ENCODE peak calls at places on chromosomes 13 and 19, in six cellular contexts. X, Z, I, C, L and D are unnamed samples. For H3K4me1, the result is how much of the 10 kb centered on the place peaks cover.

GRCh38 chr13:32824671-32825070 is 191.6 kb upstream of the KL start:
- DNase-seq in X (no peak), Z (peak), I (no peak), C (peak), L (no peak), D (peak)

GRCh38 chr19:44803442-44804428 is 5.2 kb upstream of the BCAM start:
- DNase-seq in X (peak), Z (no peak), I (no peak), C (no peak), L (no peak), D (peak)

GRCh38 chr19:45376045-45376724 is 5.8 kb upstream of the ERCC2 start:
- DNase-seq in X (peak), Z (peak), I (no peak), C (peak), L (peak), D (peak)

GRCh38 chr19:4581381-4582111 is 22.1 kb upstream of the SEMA6B start:
- DNase-seq in X (no peak), Z (no peak), I (no peak), C (no peak), L (no peak), D (no peak)

GRCh38 chr13:22836475-22836874 is 344.3 kb upstream of the SGCG start:
- DNase-seq in X (no peak), Z (no peak), I (no peak), C (no peak), L (no peak), D (no peak)

GRCh38 chr13:60617863-60618733 is 221.1 kb downstream of the TDRD3 start:
- DNase-seq in X (no peak), Z (no peak), I (no peak), C (peak), L (no peak), D (no peak)

GRCh38 chr13:22092791-22093545 is 422.1 kb downstream of the FGF9 start:
- DNase-seq in X (no peak), Z (no peak), I (no peak), C (peak), L (no peak), D (no peak)

GRCh38 chr13:113585828-113586355 is 1.3 kb downstream of the TFDP1 start:
- DNase-seq in X (no peak), Z (no peak), I (peak), C (no peak), L (peak), D (no peak)

GRCh38 chr19:33804021-33804799 is 7.5 kb downstream of the KCTD15 start:
- DNase-seq in X (peak), Z (peak), I (peak), C (peak), L (peak), D (no peak)

GRCh38 chr13:23833733-23834611 is 55.2 kb downstream of the MIPEP start:
- DNase-seq in X (no peak), Z (no peak), I (no peak), C (no peak), L (no peak), D (peak)

GRCh38 chr13:30319703-30320102 is 12.4 kb upstream of the KATNAL1 start:
- DNase-seq in X (no peak), Z (no peak), I (no peak), C (no peak), L (no peak), D (no peak)

GRCh38 chr13:20489185-20489820 is 36.4 kb downstream of the CRYL1 start:
- DNase-seq in X (no peak), Z (no peak), I (peak), C (peak), L (no peak), D (peak)

GRCh38 chr19:28399187-28399586 is 813.8 kb downstream of the UQCRFS1 start:
- DNase-seq in X (no peak), Z (no peak), I (no peak), C (no peak), L (no peak), D (no peak)

GRCh38 chr19:33443638-33444195 is 70.2 kb downstream of the CEBPG start:
- DNase-seq in X (no peak), Z (no peak), I (no peak), C (no peak), L (no peak), D (no peak)

GRCh38 chr13:74574964-74575728 is 440.9 kb upstream of the KLF12 start:
- DNase-seq in X (no peak), Z (no peak), I (no peak), C (no peak), L (no peak), D (no peak)

GRCh38 chr19:46218160-46218559 is 11.4 kb upstream of the IGFL1 start:
- DNase-seq in X (no peak), Z (no peak), I (no peak), C (peak), L (no peak), D (no peak)

GRCh38 chr13:32723987-32724386 is 137.7 kb downstream of the PDS5B start:
- DNase-seq in X (no peak), Z (no peak), I (no peak), C (no peak), L (no peak), D (no peak)

GRCh38 chr13:100512422-100512821 is 76.2 kb downstream of the GGACT start:
- DNase-seq in X (no peak), Z (no peak), I (no peak), C (peak), L (no peak), D (no peak)

GRCh38 chr13:26531751-26532150 is 25.7 kb upstream of the WASF3 start:
- DNase-seq in X (no peak), Z (no peak), I (no peak), C (no peak), L (no peak), D (no peak)

GRCh38 chr13:26061947-26062346 is 10.1 kb upstream of the SHISA2 start:
- DNase-seq in X (no peak), Z (no peak), I (no peak), C (peak), L (no peak), D (no peak)

GRCh38 chr19:11179716-11180297 is 17.5 kb downstream of the KANK2 start:
- DNase-seq in X (no peak), Z (no peak), I (no peak), C (no peak), L (no peak), D (no peak)

GRCh38 chr13:95236774-95237173 is 64.5 kb downstream of the ABCC4 start:
- DNase-seq in X (no peak), Z (no peak), I (peak), C (no peak), L (no peak), D (no peak)
- H3K4me1 ChIP-seq in X (under half), Z (under half), I (under half), C (under half), L (under half), D (under half)

GRCh38 chr13:111456452-111457230 is 136.2 kb downstream of the TEX29 start:
- DNase-seq in X (no peak), Z (no peak), I (no peak), C (no peak), L (no peak), D (no peak)

GRCh38 chr13:111449041-111449440 is 128.6 kb downstream of the TEX29 start:
- DNase-seq in X (peak), Z (no peak), I (no peak), C (no peak), L (no peak), D (no peak)

GRCh38 chr13:111448504-111448903 is 128.1 kb downstream of the TEX29 start:
- DNase-seq in X (no peak), Z (no peak), I (no peak), C (no peak), L (no peak), D (no peak)

GRCh38 chr13:111451402-111451801 is 131.0 kb downstream of the TEX29 start:
- DNase-seq in X (no peak), Z (no peak), I (no peak), C (no peak), L (no peak), D (no peak)
- H3K4me1 ChIP-seq in X (under half), Z (under half), I (under half), C (under half), L (under half), D (under half)

GRCh38 chr19:6531956-6532243 is 1.1 kb downstream of the TNFSF9 start:
- DNase-seq in X (no peak), Z (no peak), I (no peak), C (no peak), L (no peak), D (no peak)

GRCh38 chr19:6533000-6533328 is 2.1 kb downstream of the TNFSF9 start:
- DNase-seq in X (no peak), Z (no peak), I (no peak), C (no peak), L (no peak), D (no peak)

GRCh38 chr19:6531163-6531955 is 533 bp downstream of the TNFSF9 start:
- DNase-seq in X (no peak), Z (no peak), I (no peak), C (no peak), L (no peak), D (no peak)

GRCh38 chr19:6533746-6534418 is 3.1 kb downstream of the TNFSF9 start:
- DNase-seq in X (no peak), Z (no peak), I (no peak), C (no peak), L (no peak), D (no peak)

GRCh38 chr19:6532244-6532999 is 1.6 kb downstream of the TNFSF9 start:
- DNase-seq in X (no peak), Z (no peak), I (no peak), C (no peak), L (no peak), D (no peak)
- H3K4me1 ChIP-seq in X (under half), Z (under half), I (under half), C (under half), L (under half), D (under half)

DNA sequence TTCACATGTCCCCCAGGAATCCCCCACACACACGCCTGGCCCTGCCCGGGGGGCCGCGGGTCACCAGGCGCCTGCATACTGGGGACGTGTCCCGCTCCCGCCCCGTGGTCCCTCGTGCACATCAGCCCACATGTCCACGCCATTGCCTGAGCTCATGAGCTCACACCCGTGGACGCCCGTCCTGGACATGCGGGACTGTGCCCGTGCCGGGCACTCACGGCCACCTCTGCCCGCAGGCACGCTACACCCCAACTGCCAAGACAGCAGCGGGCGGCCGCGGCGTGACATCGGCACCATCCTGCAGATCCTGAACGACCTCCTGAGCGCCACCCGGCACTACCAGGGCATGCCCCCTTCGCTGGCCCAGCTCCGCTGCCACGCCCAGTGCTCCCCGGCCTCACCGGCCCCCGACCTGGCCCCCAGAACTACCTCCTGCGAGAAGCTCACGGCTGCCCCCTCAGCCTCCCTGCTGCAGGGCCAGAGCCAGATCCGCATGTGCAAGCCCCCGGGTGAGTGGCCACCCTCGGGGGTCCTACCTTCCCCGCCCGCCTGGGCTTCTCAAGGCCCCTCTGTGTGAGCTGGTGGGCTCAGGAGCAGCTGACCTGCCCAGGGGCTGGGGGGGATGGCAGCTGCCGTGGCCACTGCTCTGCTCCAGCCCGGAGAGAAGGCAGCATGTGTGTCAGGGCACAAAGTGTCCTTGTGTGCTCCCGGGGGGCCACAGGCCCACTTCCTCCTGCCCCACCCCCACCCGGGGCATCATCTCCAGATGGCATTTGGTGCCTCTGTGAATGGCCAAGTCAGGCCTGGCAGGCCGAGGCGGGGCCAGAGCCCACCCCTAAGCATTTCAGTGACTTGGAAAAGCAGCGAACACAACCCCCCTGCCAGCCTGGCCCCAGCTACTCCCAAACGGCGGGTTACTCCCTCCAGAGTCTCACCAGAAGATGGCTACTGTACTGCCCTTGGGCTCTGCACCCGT is 7.1 kb downstream of the MIDN start:
- DNase-seq in X (no peak), Z (no peak), I (no peak), C (no peak), L (no peak), D (no peak)
- H3K4me1 ChIP-seq in X (under half), Z (under half), I (half or more), C (under half), L (under half), D (under half)

GRCh38 chr19:40420766-40421467 is 4.9 kb downstream of the SERTAD1 start:
- DNase-seq in X (peak), Z (no peak), I (peak), C (peak), L (peak), D (peak)
- H3K4me1 ChIP-seq in X (under half), Z (under half), I (under half), C (under half), L (under half), D (under half)

GRCh38 chr13:110349239-110349638 is 42.2 kb downstream of the COL4A2 start:
- DNase-seq in X (no peak), Z (no peak), I (no peak), C (no peak), L (no peak), D (no peak)

GRCh38 chr13:110348751-110349150 is 41.7 kb downstream of the COL4A2 start:
- DNase-seq in X (no peak), Z (no peak), I (no peak), C (no peak), L (no peak), D (no peak)

GRCh38 chr13:110352735-110353134 is 45.7 kb downstream of the COL4A2 start:
- DNase-seq in X (no peak), Z (no peak), I (no peak), C (no peak), L (no peak), D (no peak)

GRCh38 chr13:110351636-110352420 is 44.7 kb downstream of the COL4A2 start:
- DNase-seq in X (no peak), Z (no peak), I (no peak), C (no peak), L (no peak), D (no peak)

DNA sequence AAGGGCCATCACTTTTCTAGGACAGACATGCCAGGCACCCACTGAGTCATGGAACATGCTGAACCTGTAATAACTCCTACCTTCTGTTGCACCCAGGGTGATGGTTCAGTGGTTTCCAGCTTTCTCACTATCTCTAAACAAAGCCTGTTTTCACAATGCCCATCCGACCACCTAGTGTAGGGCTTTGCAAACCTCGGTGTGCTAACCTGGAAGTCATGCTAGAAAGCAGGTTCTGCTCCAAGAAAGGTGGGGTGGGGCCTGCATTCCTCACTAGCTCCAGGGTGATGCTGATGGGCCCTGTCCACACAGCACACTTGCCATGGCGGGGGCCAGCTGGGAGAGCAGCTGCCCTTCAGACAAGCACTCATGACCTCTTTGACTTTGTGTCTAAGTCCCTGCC is 43.4 kb downstream of the COL4A2 start:
- DNase-seq in X (no peak), Z (no peak), I (no peak), C (no peak), L (no peak), D (no peak)
- H3K4me1 ChIP-seq in X (under half), Z (under half), I (under half), C (under half), L (under half), D (under half)